ENCODE peak calls at places on chromosomes 11 and 22, in four cellular contexts. Z is aorta, V is HCT116, J is GM23338. N is an unnamed sample.

GRCh38 chr11:72813740-72814138 is 472 bp upstream of the ATG16L2 start:
- DNase-seq in J (peak; percentile 75), Z (peak; percentile 90), V (peak; percentile 56), N (peak; percentile 81)

GRCh38 chr11:122578168-122578825 is 77.2 kb upstream of the UBASH3B start:
- DNase-seq in J (peak; percentile 37), Z (no peak), V (no peak), N (no peak)

GRCh38 chr11:73344191-73344607 is 32.0 kb upstream of the RELT start:
- DNase-seq in Z (peak; percentile 82), J (no peak), V (no peak), N (no peak)

GRCh38 chr11:70853103-70853830 is 399.1 kb downstream of the SHANK2 start:
- DNase-seq in Z (no peak), J (no peak), V (no peak), N (no peak)

GRCh38 chr11:76592025-76592914 is 78.3 kb downstream of the LRRC32 start:
- DNase-seq in Z (no peak), V (no peak), J (no peak), N (no peak)

GRCh38 chr11:62934496-62934785 is 13.3 kb upstream of the CHRM1 start:
- DNase-seq in Z (no peak), J (peak; percentile 57), V (no peak), N (no peak)

GRCh38 chr11:61679301-61679700 is 890 bp upstream of the DAGLA start:
- DNase-seq in Z (no peak), J (no peak), V (no peak), N (no peak)

GRCh38 chr11:14892036-14892556 is at the start of gene CYP2R1:
- DNase-seq in J (peak; percentile 97), V (peak; percentile 97), Z (peak; percentile 97), N (peak; percentile 98)

GRCh38 chr11:824292-824880 is 3.3 kb upstream of the CRACR2B start:
- DNase-seq in V (no peak), J (no peak), Z (no peak), N (no peak)

GRCh38 chr11:33723238-33723881 is 12.9 kb downstream of the CD59 start:
- DNase-seq in V (peak; percentile 72), J (no peak), Z (no peak), N (no peak)

GRCh38 chr11:11984563-11984962 is 23.9 kb downstream of the DKK3 start:
- DNase-seq in Z (no peak), J (no peak), V (no peak), N (no peak)

GRCh38 chr11:75532200-75532972 is 6.6 kb upstream of the GDPD5 start:
- DNase-seq in Z (peak; percentile 78), V (peak; percentile 56), J (peak; percentile 87), N (peak; percentile 78)

GRCh38 chr11:117618956-117619355 is 178.1 kb downstream of the DSCAML1 start:
- DNase-seq in J (peak; percentile 82), V (no peak), Z (no peak), N (no peak)

GRCh38 chr22:35930933-35931332 is 97.7 kb downstream of the RBFOX2 start:
- DNase-seq in V (peak; percentile 44), Z (no peak), J (peak; percentile 56), N (no peak)

GRCh38 chr11:19628018-19628417 is 84.6 kb upstream of the NAV2 start:
- DNase-seq in Z (peak; percentile 85), V (no peak), J (no peak), N (peak; percentile 54)

GRCh38 chr11:115518983-115519382 is 14.8 kb upstream of the CADM1 start:
- DNase-seq in V (no peak), Z (no peak), J (no peak), N (no peak)

DNA sequence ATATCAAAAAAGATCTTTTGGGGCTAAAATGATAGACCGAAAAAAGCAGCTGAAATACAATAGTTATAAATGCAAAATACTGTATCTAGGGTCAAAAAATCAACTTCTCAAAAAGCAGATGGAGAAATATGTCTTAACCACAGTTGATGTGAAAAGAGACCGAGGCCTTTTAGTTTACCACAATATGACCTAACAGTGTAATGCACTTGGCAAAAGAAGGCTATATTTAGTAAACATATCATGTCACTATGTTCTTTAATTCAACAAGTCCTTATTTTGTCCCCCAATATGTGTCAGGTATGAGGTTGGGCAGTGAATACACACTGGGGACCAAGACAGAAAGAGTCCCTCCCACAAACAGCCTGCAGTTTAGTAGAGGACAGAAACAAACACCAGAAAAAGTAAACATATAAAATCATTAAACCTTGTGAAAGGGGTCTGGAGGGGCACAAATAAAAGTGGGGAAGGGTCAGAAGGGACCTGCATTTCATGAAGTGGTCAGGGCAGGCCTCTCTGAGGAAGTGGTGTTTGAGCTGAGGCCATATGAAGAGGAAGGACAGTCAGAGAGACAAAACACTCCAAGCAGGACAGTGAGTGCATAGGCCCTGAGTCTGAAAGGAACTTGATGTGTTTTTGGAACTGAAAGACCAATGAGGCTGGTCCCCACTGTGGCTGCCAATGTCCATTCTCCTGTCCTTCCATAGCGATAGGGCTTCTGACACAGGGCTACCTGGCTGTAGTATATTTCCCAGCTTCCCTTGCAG is 53.3 kb downstream of the LIF start:
- DNase-seq in Z (no peak), J (no peak), V (no peak), N (no peak)
- H3K27ac ChIP-seq in Z (no peak overlapping the region), J (no peak overlapping the region), V (no peak overlapping the region), N (peak overlapping the region; percentile 43)

DNA sequence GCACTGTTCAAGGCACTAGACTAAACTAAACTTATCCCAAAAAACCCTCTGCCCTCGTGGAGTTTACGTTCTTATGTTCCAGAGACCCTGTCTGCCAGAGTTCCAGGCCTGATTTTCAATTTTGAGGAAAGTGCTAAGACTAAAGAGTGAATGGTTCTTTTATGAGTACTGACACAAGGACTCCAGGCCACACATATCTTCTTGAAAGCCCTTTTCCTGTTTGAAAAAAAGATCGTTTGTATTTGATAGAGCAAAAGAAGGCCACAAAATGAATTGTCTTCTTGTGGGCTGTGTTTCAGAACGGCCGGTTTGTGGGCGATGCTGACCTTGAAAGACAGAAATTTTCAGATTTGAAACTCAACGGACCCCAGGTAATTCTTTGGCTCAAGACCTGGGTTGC is 32.1 kb downstream of the CTNND1 start:
- DNase-seq in J (no peak), V (no peak), Z (no peak), N (no peak)
- H3K27ac ChIP-seq in J (peak overlapping the region; percentile 77), V (no peak overlapping the region), Z (no peak overlapping the region), N (peak overlapping the region; percentile 65)

DNA sequence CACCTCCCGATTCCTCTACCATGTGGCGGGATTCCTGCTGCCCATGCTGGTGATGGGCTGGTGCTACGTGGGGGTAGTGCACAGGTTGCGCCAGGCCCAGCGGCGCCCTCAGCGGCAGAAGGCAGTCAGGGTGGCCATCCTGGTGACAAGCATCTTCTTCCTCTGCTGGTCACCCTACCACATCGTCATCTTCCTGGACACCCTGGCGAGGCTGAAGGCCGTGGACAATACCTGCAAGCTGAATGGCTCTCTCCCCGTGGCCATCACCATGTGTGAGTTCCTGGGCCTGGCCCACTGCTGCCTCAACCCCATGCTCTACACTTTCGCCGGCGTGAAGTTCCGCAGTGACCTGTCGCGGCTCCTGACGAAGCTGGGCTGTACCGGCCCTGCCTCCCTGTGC is 10.5 kb downstream of the CXCR5 start:
- DNase-seq in Z (no peak), V (no peak), J (no peak), N (no peak)
- H3K27ac ChIP-seq in Z (no peak overlapping the region), V (no peak overlapping the region), J (no peak overlapping the region), N (no peak overlapping the region)

GRCh38 chr11:64522036-64522435 is 69.0 kb upstream of the SLC22A12 start:
- DNase-seq in Z (no peak), J (no peak), V (no peak), N (no peak)
- H3K27ac ChIP-seq in Z (no peak overlapping the region), J (no peak overlapping the region), V (no peak overlapping the region), N (no peak overlapping the region)

DNA sequence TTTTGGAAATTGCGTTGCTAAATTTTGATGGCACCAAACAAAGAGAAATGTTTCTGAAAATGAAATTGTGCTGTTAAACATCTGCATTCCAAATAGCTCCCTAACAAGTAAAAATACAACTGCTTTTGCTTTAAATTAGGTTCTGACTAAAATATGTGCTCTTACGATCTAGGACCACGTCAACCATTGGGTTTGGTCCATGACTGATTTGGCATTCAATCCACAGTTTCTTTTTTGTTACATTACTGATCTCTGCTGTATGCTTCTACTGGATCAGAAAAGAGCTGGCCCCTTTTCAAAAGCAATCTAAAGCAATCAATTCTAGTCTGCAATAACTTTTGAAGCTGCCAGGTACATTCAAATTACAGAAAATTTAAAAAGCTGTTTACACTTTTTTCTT is 1047.0 kb upstream of the CCDC90B start:
- DNase-seq in J (no peak), V (no peak), Z (no peak), N (no peak)
- H3K27ac ChIP-seq in J (no peak overlapping the region), V (no peak overlapping the region), Z (no peak overlapping the region), N (no peak overlapping the region)

GRCh38 chr22:30434775-30435315 is 9.3 kb downstream of the MTFP1 start:
- DNase-seq in Z (no peak), J (no peak), V (no peak), N (no peak)

GRCh38 chr22:30435674-30436126 is 10.1 kb downstream of the MTFP1 start:
- DNase-seq in Z (peak; percentile 61), V (peak; percentile 79), J (no peak), N (no peak)

GRCh38 chr22:30433773-30434172 is 8.2 kb downstream of the MTFP1 start:
- DNase-seq in J (no peak), V (no peak), Z (no peak), N (no peak)

GRCh38 chr22:30438559-30438958 is 13.0 kb downstream of the MTFP1 start:
- DNase-seq in Z (no peak), J (no peak), V (no peak), N (no peak)

GRCh38 chr22:30436196-30436595 is 10.6 kb downstream of the MTFP1 start:
- DNase-seq in V (no peak), J (no peak), Z (no peak), N (no peak)
- H3K27ac ChIP-seq in V (peak overlapping the region; percentile 88), J (no peak overlapping the region), Z (no peak overlapping the region), N (peak overlapping the region; percentile 61)

N was measured in lung.